ENCODE peak calls at places on chromosome 14, in seven cellular contexts. B is astrocyte, O is gastrocnemius medialis, H is NB4, U is dorsolateral prefrontal cortex, Y is GM12865, N is astrocyte of the spinal cord. W is an unnamed sample.

GRCh38 chr14:60233891-60234290 is 15.1 kb upstream of the PPM1A start:
- DNase-seq in B (no peak), O (no peak), H (no peak), U (no peak), Y (no peak), N (no peak), W (no peak)

GRCh38 chr14:61381589-61381988 is 60.2 kb downstream of the PRKCH start:
- DNase-seq in B (no peak), O (peak), H (no peak), U (no peak), Y (peak), N (no peak), W (no peak)

GRCh38 chr14:90522585-90523191 is 125.9 kb downstream of the CALM1 start:
- DNase-seq in B (peak), O (peak), H (peak), U (no peak), Y (no peak), N (peak), W (peak)

GRCh38 chr14:82999802-83000201 is 1466.1 kb upstream of the SEL1L start:
- DNase-seq in B (no peak), O (no peak), H (peak), U (no peak), Y (no peak), N (no peak), W (no peak)

GRCh38 chr14:100025111-100025510 is 40.1 kb upstream of the EVL start:
- DNase-seq in B (no peak), O (peak), H (peak), U (no peak), Y (peak), N (no peak), W (peak)

GRCh38 chr14:92513966-92514843 is 624 bp downstream of the RIN3 start:
- DNase-seq in B (peak), O (no peak), H (peak), U (no peak), Y (peak), N (peak), W (peak)

GRCh38 chr14:44565968-44566367 is 58.9 kb upstream of the FSCB start:
- DNase-seq in B (no peak), O (no peak), H (no peak), U (no peak), Y (no peak), N (no peak), W (no peak)

GRCh38 chr14:96352708-96353107 is 10.4 kb downstream of the ATG2B start:
- DNase-seq in B (no peak), O (no peak), H (no peak), U (no peak), Y (no peak), N (no peak), W (no peak)

GRCh38 chr14:34436118-34436905 is 25.7 kb downstream of the SPTSSA start:
- DNase-seq in B (peak), O (no peak), H (peak), U (no peak), Y (peak), N (peak), W (peak)

GRCh38 chr14:23695220-23695999 is 59.2 kb downstream of the DHRS2 start:
- DNase-seq in B (no peak), O (no peak), H (no peak), U (no peak), Y (no peak), N (no peak), W (peak)

GRCh38 chr14:92986254-92987147 is 63.6 kb downstream of the CHGA start:
- DNase-seq in B (peak), O (no peak), H (no peak), U (no peak), Y (no peak), N (peak), W (peak)

GRCh38 chr14:23352506-23353432 is at the start of gene SLC22A17:
- DNase-seq in B (peak), O (no peak), H (no peak), U (peak), Y (no peak), N (peak), W (peak)

GRCh38 chr14:95490127-95490526 is 26.3 kb downstream of the SYNE3 start:
- DNase-seq in B (no peak), O (no peak), H (no peak), U (no peak), Y (no peak), N (no peak), W (no peak)

GRCh38 chr14:50399251-50400032 is 2.8 kb upstream of the CDKL1 start:
- DNase-seq in B (peak), O (no peak), H (no peak), U (no peak), Y (no peak), N (peak), W (peak)

GRCh38 chr14:95340201-95340697 is 20.5 kb upstream of the CLMN start:
- DNase-seq in B (no peak), O (no peak), H (no peak), U (no peak), Y (no peak), N (no peak), W (no peak)

GRCh38 chr14:68554231-68554630 is 238.6 kb downstream of the ZFP36L1 start:
- DNase-seq in B (no peak), O (no peak), H (no peak), U (no peak), Y (no peak), N (no peak), W (no peak)

GRCh38 chr14:34368115-34368970 is 93.7 kb downstream of the SPTSSA start:
- DNase-seq in B (peak), O (no peak), H (peak), U (no peak), Y (no peak), N (no peak), W (peak)

GRCh38 chr14:67533754-67534085 is 630 bp downstream of the PLEKHH1 start:
- DNase-seq in B (no peak), O (no peak), H (no peak), U (no peak), Y (no peak), N (no peak), W (no peak)

GRCh38 chr14:105082703-105083102 is 17.5 kb upstream of the GPR132 start:
- DNase-seq in B (no peak), O (no peak), H (no peak), U (no peak), Y (no peak), N (no peak), W (no peak)

GRCh38 chr14:100905166-100905565 is 1.6 kb upstream of the RTL1 start:
- DNase-seq in B (no peak), O (no peak), H (no peak), U (no peak), Y (no peak), N (no peak), W (no peak)

GRCh38 chr14:94555991-94556390 is 5.3 kb upstream of the SERPINA4 start:
- DNase-seq in B (no peak), O (no peak), H (no peak), U (no peak), Y (no peak), N (no peak), W (no peak)

GRCh38 chr14:22508662-22509035 is 80.4 kb downstream of the DAD1 start:
- DNase-seq in B (no peak), O (no peak), H (no peak), U (no peak), Y (no peak), N (no peak), W (no peak)

GRCh38 chr14:32342151-32342853 is 13.2 kb downstream of the AKAP6 start:
- DNase-seq in B (no peak), O (no peak), H (no peak), U (no peak), Y (no peak), N (no peak), W (no peak)

GRCh38 chr14:51704465-51705050 is 52.8 kb downstream of the FRMD6 start:
- DNase-seq in B (no peak), O (no peak), H (no peak), U (no peak), Y (no peak), N (peak), W (no peak)

GRCh38 chr14:90045608-90046007 is 16.2 kb upstream of the KCNK13 start:
- DNase-seq in B (no peak), O (no peak), H (no peak), U (no peak), Y (no peak), N (no peak), W (no peak)

GRCh38 chr14:94396628-94397210 is 8.3 kb upstream of the SERPINA1 start:
- DNase-seq in B (no peak), O (no peak), H (no peak), U (no peak), Y (no peak), N (no peak), W (no peak)

GRCh38 chr14:89767861-89768268 is 186.7 kb downstream of the EFCAB11 start:
- DNase-seq in B (peak), O (no peak), H (peak), U (no peak), Y (peak), N (peak), W (peak)

GRCh38 chr14:68976160-68977067 is 2.7 kb downstream of the ACTN1 start:
- DNase-seq in B (no peak), O (no peak), H (peak), U (no peak), Y (no peak), N (no peak), W (no peak)

GRCh38 chr14:30389901-30390394 is 169.0 kb upstream of the G2E3 start:
- DNase-seq in B (no peak), O (no peak), H (no peak), U (no peak), Y (no peak), N (no peak), W (no peak)

GRCh38 chr14:101480747-101481530 is 80.4 kb upstream of the DIO3 start:
- DNase-seq in B (peak), O (no peak), H (no peak), U (peak), Y (no peak), N (peak), W (peak)

GRCh38 chr14:35341454-35342159 is 49.4 kb downstream of the PSMA6 start:
- DNase-seq in B (peak), O (peak), H (peak), U (peak), Y (no peak), N (peak), W (peak)

GRCh38 chr14:93527076-93527692 is 96.4 kb downstream of the UNC79 start:
- DNase-seq in B (peak), O (no peak), H (peak), U (no peak), Y (no peak), N (no peak), W (no peak)

GRCh38 chr14:66495214-66496098 is 9.3 kb downstream of the CCDC196 start:
- DNase-seq in B (peak), O (peak), H (peak), U (peak), Y (peak), N (peak), W (peak)

GRCh38 chr14:98792171-98792570 is 479.8 kb downstream of the BCL11B start:
- DNase-seq in B (no peak), O (no peak), H (no peak), U (no peak), Y (no peak), N (no peak), W (no peak)

GRCh38 chr14:98236314-98236713 is 1035.7 kb downstream of the BCL11B start:
- DNase-seq in B (no peak), O (no peak), H (no peak), U (no peak), Y (peak), N (no peak), W (no peak)

GRCh38 chr14:92970233-92970625 is 47.3 kb downstream of the CHGA start:
- DNase-seq in B (no peak), O (no peak), H (no peak), U (no peak), Y (no peak), N (no peak), W (no peak)

GRCh38 chr14:74961238-74961911 is 6.0 kb upstream of the PGF start:
- DNase-seq in B (no peak), O (no peak), H (no peak), U (no peak), Y (no peak), N (no peak), W (no peak)
- H3K4me3 ChIP-seq in B (no peak), O (no peak), H (no peak), U (no peak), Y (no peak), N (no peak), W (no peak)

GRCh38 chr14:64638625-64639024 is 65.6 kb upstream of the PLEKHG3 start:
- DNase-seq in B (no peak), O (no peak), H (no peak), U (no peak), Y (no peak), N (no peak), W (no peak)

GRCh38 chr14:64634558-64634957 is 69.7 kb upstream of the PLEKHG3 start:
- DNase-seq in B (no peak), O (no peak), H (no peak), U (no peak), Y (no peak), N (no peak), W (no peak)

GRCh38 chr14:64637735-64638473 is 66.3 kb upstream of the PLEKHG3 start:
- DNase-seq in B (no peak), O (no peak), H (no peak), U (no peak), Y (no peak), N (no peak), W (no peak)

GRCh38 chr14:64636980-64637429 is 67.2 kb upstream of the PLEKHG3 start:
- DNase-seq in B (no peak), O (no peak), H (no peak), U (no peak), Y (no peak), N (no peak), W (no peak)

GRCh38 chr14:64636208-64636979 is 67.8 kb upstream of the PLEKHG3 start:
- DNase-seq in B (no peak), O (peak), H (peak), U (peak), Y (peak), N (peak), W (peak)
- TF ChIP-seq CTCF in B (peak), O (peak), H (peak), U (peak), Y (peak), N (peak), W (peak)

DNA sequence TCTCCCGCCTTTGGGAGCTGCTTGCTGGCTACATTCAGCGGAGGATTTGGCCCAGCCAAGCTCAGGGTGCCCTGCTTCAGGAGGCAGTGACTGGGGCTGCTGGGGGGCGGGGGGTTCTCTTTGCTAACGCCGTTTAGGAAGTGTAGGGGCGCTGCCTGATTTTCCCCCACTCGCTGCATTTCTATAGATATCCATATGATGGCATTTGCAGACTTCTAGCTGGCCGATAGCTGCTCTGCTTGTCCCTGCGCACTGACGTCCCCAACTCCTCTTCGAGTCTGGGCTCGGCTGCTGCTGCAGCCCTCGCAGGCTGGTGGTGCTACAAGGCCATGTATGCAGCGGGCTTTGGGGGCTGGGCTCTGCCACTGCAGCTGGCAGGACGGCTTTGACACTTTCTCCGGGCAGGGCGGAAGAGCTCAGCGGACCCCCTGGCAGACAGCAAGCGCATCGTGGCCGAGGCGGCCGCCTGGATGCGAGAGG is 3.1 kb downstream of the LRFN5 start:
- DNase-seq in B (peak), O (no peak), H (no peak), U (no peak), Y (no peak), N (peak), W (peak)
- H3K4me3 ChIP-seq in B (peak), O (peak), H (no peak), U (peak), Y (no peak), N (peak), W (peak)

DNA sequence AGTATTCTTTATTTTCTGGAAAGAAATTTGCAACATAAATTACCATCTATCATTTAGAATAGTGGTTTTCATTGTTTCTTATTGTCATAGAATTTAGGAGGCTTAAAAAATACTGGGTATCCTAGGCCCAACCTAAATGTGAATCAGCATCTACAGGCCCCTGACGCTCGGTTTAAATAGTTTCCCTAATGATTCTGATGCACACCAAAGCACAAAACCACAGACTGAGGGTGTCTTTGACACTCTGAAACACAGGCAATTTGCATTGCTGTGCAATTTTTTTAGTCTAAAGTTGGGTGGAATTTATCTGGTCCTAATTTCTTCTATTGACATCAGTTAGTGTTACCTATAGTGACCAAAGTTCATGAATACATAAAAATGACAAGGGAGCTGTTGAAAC is 87.6 kb upstream of the SSTR1 start:
- DNase-seq in B (no peak), O (no peak), H (no peak), U (no peak), Y (no peak), N (no peak), W (no peak)
- TF ChIP-seq CTCF in B (no peak), O (no peak), H (no peak), U (no peak), Y (no peak), N (no peak), W (no peak)

DNA sequence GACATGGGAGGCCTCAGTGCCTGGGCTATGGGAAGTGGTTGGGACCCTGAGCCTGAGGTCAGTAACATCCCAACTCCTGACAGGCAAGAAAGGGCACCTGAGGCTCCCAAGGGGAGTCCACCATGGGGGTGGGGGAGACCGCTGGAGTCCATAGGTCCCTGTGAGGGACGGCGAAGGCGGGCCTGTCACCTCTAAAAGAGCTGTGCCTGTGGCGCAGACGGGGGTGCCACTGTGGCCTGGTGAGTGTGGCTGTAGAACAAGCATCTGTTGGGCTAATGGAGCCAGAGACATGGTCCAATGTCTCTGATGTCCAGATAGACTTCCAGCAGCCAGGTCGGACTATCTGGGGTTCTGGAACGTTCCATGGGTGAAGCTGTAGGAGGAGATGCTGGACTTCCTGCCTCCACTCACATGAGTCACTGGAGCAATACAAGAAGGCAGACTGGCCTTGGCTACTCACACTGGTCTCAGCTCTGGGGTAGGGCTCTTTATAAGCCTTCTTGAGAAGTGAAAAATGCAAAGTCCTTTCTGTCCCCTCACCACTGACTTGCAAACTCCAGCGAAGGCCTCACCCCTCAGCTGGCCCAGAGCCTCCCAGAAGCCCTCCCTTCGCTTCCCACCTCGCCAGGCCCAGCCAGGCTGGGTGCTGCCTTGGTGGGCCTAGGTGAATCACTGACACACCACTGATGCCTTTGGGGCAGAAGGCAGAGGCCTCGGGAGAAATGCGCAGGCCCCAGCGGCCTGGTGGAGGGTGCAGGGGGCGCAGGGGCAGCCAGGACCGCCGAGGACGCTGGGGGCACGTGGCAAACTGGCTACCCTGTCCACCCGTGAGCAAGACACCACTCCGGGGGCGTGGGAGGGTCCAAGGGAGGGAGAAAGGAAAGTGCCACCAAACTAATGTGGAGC is 1.1 kb upstream of the TRAF3 start:
- DNase-seq in B (peak), O (no peak), H (peak), U (no peak), Y (peak), N (peak), W (peak)
- H3K4me3 ChIP-seq in B (no peak), O (no peak), H (no peak), U (peak), Y (peak), N (no peak), W (no peak)

GRCh38 chr14:106488293-106488692 is 961.9 kb downstream of the TMEM121 start:
- DNase-seq in B (no peak), O (no peak), H (no peak), U (no peak), Y (no peak), N (no peak), W (no peak)
- TF ChIP-seq CTCF in B (no peak), O (no peak), H (no peak), U (no peak), Y (no peak), N (no peak), W (no peak)